ENCODE peak calls at places on chromosomes 13 and 19, in seven cellular contexts. R, V, P, F, C, J and A are unnamed samples.

GRCh38 chr19:38665950-38666661 is 18.7 kb downstream of the ACTN4 start:
- DNase-seq in V (no peak), C (no peak), P (no peak), F (peak; percentile 92), R (no peak), J (no peak), A (peak; percentile 93)

GRCh38 chr13:101690871-101691270 is 238.4 kb downstream of the ITGBL1 start:
- DNase-seq in P (no peak), J (no peak), F (no peak), R (peak; percentile 71), V (no peak), C (no peak), A (no peak)

GRCh38 chr19:46299695-46300094 is 2.9 kb downstream of the HIF3A start:
- DNase-seq in C (no peak), R (peak; percentile 27), F (no peak), V (no peak), J (no peak), P (peak; percentile 21), A (no peak)

GRCh38 chr13:71030789-71031188 is 836.2 kb downstream of the DACH1 start:
- DNase-seq in C (no peak), R (no peak), V (no peak), P (no peak), F (no peak), J (no peak), A (no peak)

GRCh38 chr13:42337808-42338600 is 66.1 kb downstream of the AKAP11 start:
- DNase-seq in C (no peak), J (no peak), P (peak; percentile 80), V (no peak), R (no peak), F (no peak), A (no peak)

GRCh38 chr13:58488251-58488650 is 856.7 kb downstream of the PCDH17 start:
- DNase-seq in C (no peak), V (no peak), J (no peak), F (no peak), P (no peak), R (no peak), A (no peak)

GRCh38 chr13:40445557-40445990 is 220.9 kb downstream of the FOXO1 start:
- DNase-seq in C (peak; percentile 73), P (peak; percentile 82), R (no peak), J (no peak), F (no peak), V (no peak), A (no peak)

GRCh38 chr13:112069727-112070300 is 2.9 kb downstream of the SOX1 start:
- DNase-seq in J (no peak), P (no peak), F (no peak), R (no peak), V (no peak), C (no peak), A (no peak)

GRCh38 chr19:12544401-12544876 is 6.8 kb downstream of the ZNF564 start:
- DNase-seq in J (no peak), P (peak; percentile 90), V (no peak), R (no peak), C (no peak), F (no peak), A (no peak)

GRCh38 chr19:17931532-17932191 is 1.2 kb upstream of the CCDC124 start:
- DNase-seq in C (no peak), V (no peak), P (peak; percentile 8), R (no peak), F (peak; percentile 80), J (peak; percentile 32), A (no peak)

GRCh38 chr13:32838985-32839384 is 177.2 kb upstream of the KL start:
- DNase-seq in P (peak; percentile 34), F (no peak), R (no peak), C (peak; percentile 20), J (peak; percentile 77), V (no peak), A (no peak)